ENCODE peak calls at places on chromosome 18, in four cellular contexts. One of them, this sample, is unnamed.

GRCh38 chr18:45012286-45012685 is 331.6 kb downstream of the SETBP1 start:
- DNase-seq in uterus: no peak
- DNase-seq in skeletal muscle cell: no peak
- DNase-seq in amniotic stem cell: no peak
- DNase-seq in this sample: no peak

GRCh38 chr18:7808992-7809391 is 241.9 kb downstream of the PTPRM start:
- DNase-seq in uterus: no peak
- DNase-seq in amniotic stem cell: no peak
- DNase-seq in skeletal muscle cell: no peak
- DNase-seq in this sample: no peak

GRCh38 chr18:12597775-12598174 is 60.1 kb downstream of the SPIRE1 start:
- DNase-seq in amniotic stem cell: peak; percentile 73
- DNase-seq in skeletal muscle cell: peak; percentile 71
- DNase-seq in uterus: no peak
- DNase-seq in this sample: peak; percentile 80

GRCh38 chr18:64164883-64165282 is 16.0 kb upstream of the LINC00305 start:
- DNase-seq in uterus: no peak
- DNase-seq in skeletal muscle cell: no peak
- DNase-seq in amniotic stem cell: no peak
- DNase-seq in this sample: no peak

GRCh38 chr18:51290864-51291263 is 93.4 kb upstream of the MEX3C start:
- DNase-seq in uterus: no peak
- DNase-seq in skeletal muscle cell: no peak
- DNase-seq in amniotic stem cell: no peak
- DNase-seq in this sample: no peak

GRCh38 chr18:36397033-36397432 is 99.5 kb downstream of the FHOD3 start:
- DNase-seq in amniotic stem cell: no peak
- DNase-seq in uterus: no peak
- DNase-seq in skeletal muscle cell: no peak
- DNase-seq in this sample: no peak

GRCh38 chr18:79199691-79200374 is 130.6 kb downstream of the ATP9B start:
- DNase-seq in amniotic stem cell: no peak
- DNase-seq in uterus: no peak
- DNase-seq in skeletal muscle cell: peak; percentile 4
- DNase-seq in this sample: no peak

GRCh38 chr18:48706630-48707206 is 167.9 kb downstream of the CTIF start:
- DNase-seq in uterus: no peak
- DNase-seq in skeletal muscle cell: no peak
- DNase-seq in amniotic stem cell: no peak
- DNase-seq in this sample: no peak

GRCh38 chr18:48517048-48517447 is 21.8 kb upstream of the CTIF start:
- DNase-seq in uterus: no peak
- DNase-seq in amniotic stem cell: no peak
- DNase-seq in skeletal muscle cell: no peak
- DNase-seq in this sample: no peak

GRCh38 chr18:75238786-75239185 is 28.2 kb downstream of the TSHZ1 start:
- DNase-seq in skeletal muscle cell: no peak
- DNase-seq in amniotic stem cell: no peak
- DNase-seq in uterus: no peak
- DNase-seq in this sample: no peak

GRCh38 chr18:38768504-38768903 is 1202.9 kb upstream of the CELF4 start:
- DNase-seq in uterus: no peak
- DNase-seq in skeletal muscle cell: no peak
- DNase-seq in amniotic stem cell: no peak
- DNase-seq in this sample: no peak

GRCh38 chr18:2274613-2275012 is 296.7 kb downstream of the METTL4 start:
- DNase-seq in amniotic stem cell: no peak
- DNase-seq in uterus: no peak
- DNase-seq in skeletal muscle cell: no peak
- DNase-seq in this sample: no peak

GRCh38 chr18:69257861-69258458 is 142.7 kb upstream of the DOK6 start:
- DNase-seq in uterus: no peak
- DNase-seq in amniotic stem cell: peak; percentile 56
- DNase-seq in skeletal muscle cell: peak; percentile 77
- DNase-seq in this sample: peak; percentile 80

GRCh38 chr18:9475643-9476580 is 599 bp downstream of the RALBP1 start:
- DNase-seq in skeletal muscle cell: no peak
- DNase-seq in amniotic stem cell: peak; percentile 12
- DNase-seq in uterus: no peak
- DNase-seq in this sample: no peak

GRCh38 chr18:51429644-51430043 is 232.2 kb upstream of the MEX3C start:
- DNase-seq in uterus: no peak
- DNase-seq in amniotic stem cell: no peak
- DNase-seq in skeletal muscle cell: no peak
- DNase-seq in this sample: no peak

GRCh38 chr18:47254341-47254939 is 3.0 kb upstream of the SKOR2 start:
- DNase-seq in amniotic stem cell: no peak
- DNase-seq in skeletal muscle cell: no peak
- DNase-seq in uterus: no peak
- DNase-seq in this sample: no peak

GRCh38 chr18:24801011-24801410 is 340.6 kb downstream of the HRH4 start:
- DNase-seq in uterus: no peak
- DNase-seq in amniotic stem cell: no peak
- DNase-seq in skeletal muscle cell: no peak
- DNase-seq in this sample: no peak

GRCh38 chr18:159037-159652 is 788 bp downstream of the USP14 start:
- DNase-seq in skeletal muscle cell: no peak
- DNase-seq in uterus: no peak
- DNase-seq in amniotic stem cell: no peak
- DNase-seq in this sample: no peak

GRCh38 chr18:58140366-58141325 is 96.6 kb downstream of the NEDD4L start:
- DNase-seq in skeletal muscle cell: no peak
- DNase-seq in uterus: no peak
- DNase-seq in amniotic stem cell: no peak
- DNase-seq in this sample: no peak

GRCh38 chr18:71994273-71994672 is 549.9 kb downstream of the CBLN2 start:
- DNase-seq in skeletal muscle cell: no peak
- DNase-seq in amniotic stem cell: no peak
- DNase-seq in uterus: no peak
- DNase-seq in this sample: no peak